ENCODE peak calls at places on chromosome 10, in nine cellular contexts. V, Z, K, E, Y, A, R, X and L are unnamed samples.

GRCh38 chr10:88413412-88413811 is 169.7 kb downstream of the RNLS start:
- DNase-seq in A (no peak), Z (no peak), Y (no peak), V (no peak), E (no peak), K (no peak), R (no peak), X (no peak), L (no peak)

GRCh38 chr10:17122052-17122451 is 7.6 kb downstream of the CUBN start:
- DNase-seq in Z (no peak), R (no peak), A (no peak), Y (no peak), E (no peak), X (no peak), K (no peak), V (peak), L (no peak)

GRCh38 chr10:113562693-113563092 is 9.8 kb downstream of the HABP2 start:
- DNase-seq in A (no peak), R (no peak), Y (no peak), V (no peak), E (no peak), X (no peak), Z (no peak), K (no peak), L (no peak)

GRCh38 chr10:8407561-8408021 is 353.1 kb downstream of the GATA3 start:
- DNase-seq in K (no peak), R (no peak), Z (no peak), X (no peak), Y (no peak), V (peak), E (no peak), A (no peak), L (no peak)

GRCh38 chr10:51371725-51372124 is 297.4 kb downstream of the PRKG1 start:
- DNase-seq in V (no peak), Y (no peak), A (no peak), K (no peak), X (no peak), R (no peak), E (no peak), Z (no peak), L (no peak)

GRCh38 chr10:3786295-3786981 is 1.4 kb upstream of the KLF6 start:
- DNase-seq in K (no peak), Z (peak), A (no peak), E (no peak), V (peak), Y (no peak), R (peak), X (peak), L (peak)

GRCh38 chr10:80260295-80261243 is 28.9 kb downstream of the MAT1A start:
- DNase-seq in V (peak), Z (no peak), A (no peak), K (no peak), Y (no peak), E (no peak), X (no peak), R (no peak), L (peak)

GRCh38 chr10:26513101-26513500 is 75.0 kb downstream of the APBB1IP start:
- DNase-seq in E (no peak), R (no peak), Y (no peak), Z (no peak), A (no peak), V (no peak), K (no peak), X (no peak), L (no peak)

GRCh38 chr10:130934333-130935035 is 377.0 kb downstream of the TCERG1L start:
- DNase-seq in X (no peak), K (no peak), E (no peak), R (no peak), Z (no peak), V (no peak), A (no peak), Y (no peak), L (no peak)

GRCh38 chr10:69124558-69125121 is 662 bp downstream of the VPS26A start:
- DNase-seq in Y (no peak), A (peak), X (peak), R (peak), K (peak), E (no peak), Z (peak), V (peak), L (peak)

GRCh38 chr10:16741540-16741939 is 75.7 kb downstream of the RSU1 start:
- DNase-seq in V (no peak), Z (no peak), E (no peak), K (no peak), R (no peak), Y (no peak), A (no peak), X (no peak), L (no peak)

GRCh38 chr10:79274279-79275104 is 72.8 kb upstream of the PPIF start:
- DNase-seq in Y (no peak), K (no peak), Z (peak), R (no peak), V (no peak), A (no peak), X (no peak), E (no peak), L (no peak)

GRCh38 chr10:84593546-84593945 is 265.2 kb downstream of the CCSER2 start:
- DNase-seq in R (no peak), A (no peak), V (no peak), Y (no peak), K (no peak), E (no peak), Z (no peak), X (no peak), L (no peak)

GRCh38 chr10:111976557-111976956 is 207.0 kb downstream of the GPAM start:
- DNase-seq in A (no peak), V (no peak), R (no peak), K (no peak), E (no peak), X (no peak), Z (no peak), Y (no peak), L (no peak)

GRCh38 chr10:76115131-76115470 is 683.7 kb downstream of the LRMDA start:
- DNase-seq in A (no peak), Y (no peak), V (no peak), R (no peak), K (no peak), E (no peak), X (no peak), Z (no peak), L (no peak)

GRCh38 chr10:71735709-71736569 is 16.4 kb upstream of the C10orf105 start:
- DNase-seq in V (no peak), Z (no peak), E (no peak), X (no peak), R (no peak), Y (no peak), A (peak), K (no peak), L (no peak)

GRCh38 chr10:96910488-96911395 is 78.6 kb downstream of the LCOR start:
- DNase-seq in V (peak), X (peak), A (no peak), Z (no peak), E (peak), Y (no peak), K (no peak), R (peak), L (peak)

GRCh38 chr10:69851306-69851705 is 49.6 kb downstream of the COL13A1 start:
- DNase-seq in Z (no peak), A (no peak), K (no peak), E (no peak), Y (no peak), X (no peak), V (peak), R (no peak), L (no peak)

GRCh38 chr10:690227-691161 is 1.0 kb upstream of the DIP2C start:
- DNase-seq in A (no peak), E (no peak), K (no peak), Z (no peak), V (no peak), X (no peak), R (no peak), Y (no peak), L (no peak)

GRCh38 chr10:88642991-88643390 is 21.3 kb upstream of the LIPF start:
- DNase-seq in V (no peak), Y (no peak), X (no peak), K (no peak), E (no peak), Z (no peak), R (peak), A (no peak), L (no peak)